ENCODE peak calls at places on chromosomes 12 and 14, in six cellular contexts. One of them, this sample, is unnamed.

GRCh38 chr12:130633771-130634170 is 82.3 kb downstream of the RIMBP2 start:
- DNase-seq in tibial nerve: no peak
- DNase-seq in left ventricle myocardium inferior: no peak
- DNase-seq in testis: no peak
- DNase-seq in CD4-positive, alpha-beta memory T cell: no peak
- DNase-seq in esophagus squamous epithelium: no peak
- DNase-seq in this sample: no peak

GRCh38 chr14:38992067-38992835 is 110.8 kb downstream of the SEC23A start:
- DNase-seq in tibial nerve: no peak
- DNase-seq in left ventricle myocardium inferior: no peak
- DNase-seq in testis: no peak
- DNase-seq in CD4-positive, alpha-beta memory T cell: no peak
- DNase-seq in esophagus squamous epithelium: no peak
- DNase-seq in this sample: no peak

GRCh38 chr14:96805906-96806305 is 8.7 kb downstream of the VRK1 start:
- DNase-seq in tibial nerve: no peak
- DNase-seq in left ventricle myocardium inferior: peak
- DNase-seq in testis: no peak
- DNase-seq in CD4-positive, alpha-beta memory T cell: no peak
- DNase-seq in esophagus squamous epithelium: no peak
- DNase-seq in this sample: no peak

GRCh38 chr14:68553326-68553725 is 239.5 kb downstream of the ZFP36L1 start:
- DNase-seq in tibial nerve: peak
- DNase-seq in left ventricle myocardium inferior: peak
- DNase-seq in testis: no peak
- DNase-seq in CD4-positive, alpha-beta memory T cell: no peak
- DNase-seq in esophagus squamous epithelium: no peak
- DNase-seq in this sample: no peak

GRCh38 chr12:11344504-11344903 is 34.3 kb upstream of the PRB4 start:
- DNase-seq in tibial nerve: no peak
- DNase-seq in left ventricle myocardium inferior: no peak
- DNase-seq in testis: no peak
- DNase-seq in CD4-positive, alpha-beta memory T cell: no peak
- DNase-seq in esophagus squamous epithelium: no peak
- DNase-seq in this sample: no peak

GRCh38 chr14:75548544-75548943 is 26.3 kb downstream of the BATF start:
- DNase-seq in tibial nerve: peak
- DNase-seq in left ventricle myocardium inferior: no peak
- DNase-seq in testis: peak
- DNase-seq in CD4-positive, alpha-beta memory T cell: no peak
- DNase-seq in esophagus squamous epithelium: no peak
- DNase-seq in this sample: no peak

GRCh38 chr14:30928462-30928861 is 54.1 kb downstream of the COCH start:
- DNase-seq in tibial nerve: no peak
- DNase-seq in left ventricle myocardium inferior: no peak
- DNase-seq in testis: no peak
- DNase-seq in CD4-positive, alpha-beta memory T cell: no peak
- DNase-seq in esophagus squamous epithelium: no peak
- DNase-seq in this sample: no peak

GRCh38 chr12:106840217-106840616 is 65.7 kb downstream of the RIC8B start:
- DNase-seq in tibial nerve: no peak
- DNase-seq in left ventricle myocardium inferior: no peak
- DNase-seq in testis: no peak
- DNase-seq in CD4-positive, alpha-beta memory T cell: no peak
- DNase-seq in esophagus squamous epithelium: no peak
- DNase-seq in this sample: no peak

GRCh38 chr12:50232771-50233209 is 50.5 kb downstream of the LIMA1 start:
- DNase-seq in tibial nerve: no peak
- DNase-seq in left ventricle myocardium inferior: no peak
- DNase-seq in testis: no peak
- DNase-seq in CD4-positive, alpha-beta memory T cell: no peak
- DNase-seq in esophagus squamous epithelium: no peak
- DNase-seq in this sample: no peak

GRCh38 chr14:65304239-65304638 is 108.3 kb upstream of the FUT8 start:
- DNase-seq in tibial nerve: no peak
- DNase-seq in left ventricle myocardium inferior: no peak
- DNase-seq in testis: no peak
- DNase-seq in CD4-positive, alpha-beta memory T cell: no peak
- DNase-seq in esophagus squamous epithelium: no peak
- DNase-seq in this sample: no peak

GRCh38 chr14:53432378-53432802 is 279.3 kb upstream of the DDHD1 start:
- DNase-seq in tibial nerve: no peak
- DNase-seq in left ventricle myocardium inferior: no peak
- DNase-seq in testis: no peak
- DNase-seq in CD4-positive, alpha-beta memory T cell: no peak
- DNase-seq in esophagus squamous epithelium: no peak
- DNase-seq in this sample: peak

GRCh38 chr14:93775744-93776143 is 12.5 kb downstream of the PRIMA1 start:
- DNase-seq in tibial nerve: no peak
- DNase-seq in left ventricle myocardium inferior: no peak
- DNase-seq in testis: peak
- DNase-seq in CD4-positive, alpha-beta memory T cell: no peak
- DNase-seq in esophagus squamous epithelium: no peak
- DNase-seq in this sample: no peak

GRCh38 chr14:103422981-103423600 is 37.9 kb downstream of the MARK3 start:
- DNase-seq in tibial nerve: no peak
- DNase-seq in left ventricle myocardium inferior: no peak
- DNase-seq in testis: no peak
- DNase-seq in CD4-positive, alpha-beta memory T cell: no peak
- DNase-seq in esophagus squamous epithelium: no peak
- DNase-seq in this sample: no peak

GRCh38 chr12:64389154-64389553 is 1.4 kb downstream of the C12orf56 start:
- DNase-seq in tibial nerve: no peak
- DNase-seq in left ventricle myocardium inferior: no peak
- DNase-seq in testis: peak
- DNase-seq in CD4-positive, alpha-beta memory T cell: no peak
- DNase-seq in esophagus squamous epithelium: no peak
- DNase-seq in this sample: no peak

GRCh38 chr12:76152161-76152807 is 67.8 kb upstream of the NAP1L1 start:
- DNase-seq in tibial nerve: no peak
- DNase-seq in left ventricle myocardium inferior: no peak
- DNase-seq in testis: no peak
- DNase-seq in CD4-positive, alpha-beta memory T cell: no peak
- DNase-seq in esophagus squamous epithelium: no peak
- DNase-seq in this sample: no peak

GRCh38 chr12:47033081-47033480 is 46.3 kb upstream of the PCED1B start:
- DNase-seq in tibial nerve: peak
- DNase-seq in left ventricle myocardium inferior: peak
- DNase-seq in testis: peak
- DNase-seq in CD4-positive, alpha-beta memory T cell: no peak
- DNase-seq in esophagus squamous epithelium: no peak
- DNase-seq in this sample: no peak

GRCh38 chr14:27686137-27686536 is 1080.5 kb upstream of the FOXG1 start:
- DNase-seq in tibial nerve: no peak
- DNase-seq in left ventricle myocardium inferior: no peak
- DNase-seq in testis: no peak
- DNase-seq in CD4-positive, alpha-beta memory T cell: no peak
- DNase-seq in esophagus squamous epithelium: no peak
- DNase-seq in this sample: no peak

GRCh38 chr14:67856806-67857205 is 37.2 kb downstream of the RAD51B start:
- DNase-seq in tibial nerve: no peak
- DNase-seq in left ventricle myocardium inferior: no peak
- DNase-seq in testis: no peak
- DNase-seq in CD4-positive, alpha-beta memory T cell: no peak
- DNase-seq in esophagus squamous epithelium: no peak
- DNase-seq in this sample: no peak

GRCh38 chr12:131904346-131904745 is 9.9 kb downstream of the ULK1 start:
- DNase-seq in tibial nerve: no peak
- DNase-seq in left ventricle myocardium inferior: no peak
- DNase-seq in testis: no peak
- DNase-seq in CD4-positive, alpha-beta memory T cell: no peak
- DNase-seq in esophagus squamous epithelium: no peak
- DNase-seq in this sample: no peak

GRCh38 chr12:47087088-47087688 is 7.4 kb upstream of the AMIGO2 start:
- DNase-seq in tibial nerve: no peak
- DNase-seq in left ventricle myocardium inferior: no peak
- DNase-seq in testis: no peak
- DNase-seq in CD4-positive, alpha-beta memory T cell: no peak
- DNase-seq in esophagus squamous epithelium: no peak
- DNase-seq in this sample: no peak

GRCh38 chr12:16506394-16506793 is 99.6 kb downstream of the LMO3 start:
- DNase-seq in tibial nerve: no peak
- DNase-seq in left ventricle myocardium inferior: no peak
- DNase-seq in testis: no peak
- DNase-seq in CD4-positive, alpha-beta memory T cell: no peak
- DNase-seq in esophagus squamous epithelium: no peak
- DNase-seq in this sample: no peak

GRCh38 chr12:11621797-11622423 is 27.6 kb upstream of the ETV6 start:
- DNase-seq in tibial nerve: no peak
- DNase-seq in left ventricle myocardium inferior: no peak
- DNase-seq in testis: peak
- DNase-seq in CD4-positive, alpha-beta memory T cell: peak
- DNase-seq in esophagus squamous epithelium: no peak
- DNase-seq in this sample: no peak

GRCh38 chr12:75943730-75944096 is 87.9 kb downstream of the PHLDA1 start:
- DNase-seq in tibial nerve: no peak
- DNase-seq in left ventricle myocardium inferior: no peak
- DNase-seq in testis: no peak
- DNase-seq in CD4-positive, alpha-beta memory T cell: no peak
- DNase-seq in esophagus squamous epithelium: no peak
- DNase-seq in this sample: no peak

GRCh38 chr12:26697217-26697616 is 135.8 kb downstream of the ITPR2 start:
- DNase-seq in tibial nerve: no peak
- DNase-seq in left ventricle myocardium inferior: no peak
- DNase-seq in testis: no peak
- DNase-seq in CD4-positive, alpha-beta memory T cell: no peak
- DNase-seq in esophagus squamous epithelium: no peak
- DNase-seq in this sample: no peak

GRCh38 chr12:24997496-24997895 is 48.6 kb upstream of the BCAT1 start:
- DNase-seq in tibial nerve: no peak
- DNase-seq in left ventricle myocardium inferior: no peak
- DNase-seq in testis: no peak
- DNase-seq in CD4-positive, alpha-beta memory T cell: no peak
- DNase-seq in esophagus squamous epithelium: no peak
- DNase-seq in this sample: no peak

GRCh38 chr12:64323476-64324225 is 66.9 kb downstream of the C12orf56 start:
- DNase-seq in tibial nerve: no peak
- DNase-seq in left ventricle myocardium inferior: no peak
- DNase-seq in testis: no peak
- DNase-seq in CD4-positive, alpha-beta memory T cell: no peak
- DNase-seq in esophagus squamous epithelium: no peak
- DNase-seq in this sample: no peak

GRCh38 chr14:92144708-92145107 is 22.9 kb downstream of the CPSF2 start:
- DNase-seq in tibial nerve: no peak
- DNase-seq in left ventricle myocardium inferior: no peak
- DNase-seq in testis: no peak
- DNase-seq in CD4-positive, alpha-beta memory T cell: no peak
- DNase-seq in esophagus squamous epithelium: no peak
- DNase-seq in this sample: no peak

DNA sequence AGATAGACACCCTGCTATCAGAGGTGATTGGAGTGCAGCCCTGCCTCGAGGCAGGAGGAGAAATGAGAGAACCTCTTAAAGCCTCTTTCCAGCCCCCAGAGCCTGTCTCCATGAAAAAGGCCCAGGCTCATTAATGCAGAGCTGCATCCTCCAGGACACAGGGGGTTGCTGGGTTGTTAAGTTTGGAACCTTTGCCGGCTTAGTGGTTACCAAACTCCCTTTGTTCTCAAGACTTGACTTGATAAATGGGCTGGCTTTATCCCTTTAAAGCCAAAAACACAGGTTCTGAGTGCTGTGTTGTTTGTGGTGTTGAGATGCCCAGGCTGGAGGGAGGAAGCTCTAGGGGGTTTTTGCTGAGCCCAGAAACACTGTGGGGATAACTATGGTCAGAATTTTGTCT is 71.0 kb downstream of the DAD1 start:
- DNase-seq in tibial nerve: no peak
- DNase-seq in left ventricle myocardium inferior: no peak
- DNase-seq in testis: no peak
- DNase-seq in CD4-positive, alpha-beta memory T cell: no peak
- DNase-seq in esophagus squamous epithelium: no peak
- DNase-seq in this sample: no peak
- H3K27ac ChIP-seq in tibial nerve: no peak
- H3K27ac ChIP-seq in left ventricle myocardium inferior: no peak
- H3K27ac ChIP-seq in testis: no peak
- H3K27ac ChIP-seq in CD4-positive, alpha-beta memory T cell: peak
- H3K27ac ChIP-seq in esophagus squamous epithelium: peak
- H3K27ac ChIP-seq in this sample: no peak

GRCh38 chr12:89210277-89210676 is 142.0 kb downstream of the DUSP6 start:
- DNase-seq in tibial nerve: no peak
- DNase-seq in left ventricle myocardium inferior: no peak
- DNase-seq in testis: no peak
- DNase-seq in CD4-positive, alpha-beta memory T cell: no peak
- DNase-seq in esophagus squamous epithelium: no peak
- DNase-seq in this sample: no peak

GRCh38 chr12:89213139-89213538 is 139.2 kb downstream of the DUSP6 start:
- DNase-seq in tibial nerve: no peak
- DNase-seq in left ventricle myocardium inferior: no peak
- DNase-seq in testis: no peak
- DNase-seq in CD4-positive, alpha-beta memory T cell: no peak
- DNase-seq in esophagus squamous epithelium: no peak
- DNase-seq in this sample: no peak

GRCh38 chr12:89213747-89214146 is 138.6 kb downstream of the DUSP6 start:
- DNase-seq in tibial nerve: no peak
- DNase-seq in left ventricle myocardium inferior: no peak
- DNase-seq in testis: no peak
- DNase-seq in CD4-positive, alpha-beta memory T cell: no peak
- DNase-seq in esophagus squamous epithelium: no peak
- DNase-seq in this sample: no peak

GRCh38 chr12:89211456-89211855 is 140.8 kb downstream of the DUSP6 start:
- DNase-seq in tibial nerve: no peak
- DNase-seq in left ventricle myocardium inferior: no peak
- DNase-seq in testis: no peak
- DNase-seq in CD4-positive, alpha-beta memory T cell: no peak
- DNase-seq in esophagus squamous epithelium: no peak
- DNase-seq in this sample: no peak

DNA sequence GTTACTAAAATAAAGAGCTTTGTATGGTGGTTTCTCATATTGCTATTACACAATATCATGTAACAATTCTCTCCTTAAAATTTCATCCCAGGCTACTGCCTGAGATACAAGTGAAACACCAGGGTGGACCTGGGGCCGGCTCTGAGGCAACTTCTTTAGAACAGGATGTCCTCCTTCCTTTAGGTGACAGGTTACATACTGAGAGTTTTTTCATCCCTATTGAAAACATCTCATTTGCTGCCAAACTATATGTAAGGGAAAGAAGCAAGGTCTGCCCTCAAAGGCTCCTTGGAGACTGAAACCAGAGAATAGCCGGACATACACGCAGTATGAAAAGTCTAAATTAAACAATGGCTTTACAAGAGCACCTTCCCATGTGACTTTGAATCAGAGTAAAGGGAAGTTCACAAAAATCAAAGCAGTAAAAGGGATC is 139.9 kb downstream of the DUSP6 start:
- DNase-seq in tibial nerve: no peak
- DNase-seq in left ventricle myocardium inferior: peak
- DNase-seq in testis: no peak
- DNase-seq in CD4-positive, alpha-beta memory T cell: no peak
- DNase-seq in esophagus squamous epithelium: no peak
- DNase-seq in this sample: no peak
- H3K27ac ChIP-seq in tibial nerve: no peak
- H3K27ac ChIP-seq in left ventricle myocardium inferior: peak
- H3K27ac ChIP-seq in testis: no peak
- H3K27ac ChIP-seq in CD4-positive, alpha-beta memory T cell: no peak
- H3K27ac ChIP-seq in esophagus squamous epithelium: no peak
- H3K27ac ChIP-seq in this sample: no peak

GRCh38 chr12:96255077-96255476 is 60.9 kb downstream of the ELK3 start:
- DNase-seq in tibial nerve: no peak
- DNase-seq in left ventricle myocardium inferior: peak
- DNase-seq in testis: no peak
- DNase-seq in CD4-positive, alpha-beta memory T cell: no peak
- DNase-seq in esophagus squamous epithelium: no peak
- DNase-seq in this sample: no peak
- H3K27ac ChIP-seq in tibial nerve: no peak
- H3K27ac ChIP-seq in left ventricle myocardium inferior: peak
- H3K27ac ChIP-seq in testis: no peak
- H3K27ac ChIP-seq in CD4-positive, alpha-beta memory T cell: no peak
- H3K27ac ChIP-seq in esophagus squamous epithelium: peak
- H3K27ac ChIP-seq in this sample: no peak

GRCh38 chr14:37594238-37594915 is 672 bp downstream of the FOXA1 start:
- DNase-seq in tibial nerve: peak
- DNase-seq in left ventricle myocardium inferior: no peak
- DNase-seq in testis: peak
- DNase-seq in CD4-positive, alpha-beta memory T cell: peak
- DNase-seq in esophagus squamous epithelium: no peak
- DNase-seq in this sample: no peak
- H3K27ac ChIP-seq in tibial nerve: no peak
- H3K27ac ChIP-seq in left ventricle myocardium inferior: no peak
- H3K27ac ChIP-seq in testis: no peak
- H3K27ac ChIP-seq in CD4-positive, alpha-beta memory T cell: no peak
- H3K27ac ChIP-seq in esophagus squamous epithelium: peak
- H3K27ac ChIP-seq in this sample: no peak

This sample was measured in iPS DF 6.9.